ENCODE peak calls at places on chromosomes 4 and X, in nine cellular contexts. O is Karpas-422; J is stimulated activated CD8-positive, alpha-beta memory T cell treated with anti-CD3 and anti-CD28 coated beads, Interleukin-2, amount 100 ng/mL, for 48 hours; V is heart right ventricle; F is ecto neural progenitor cell; N is stromal cell of bone marrow; Y is activated naive CD4-positive, alpha-beta T cell treated with anti-CD3 and anti-CD28 coated beads for 36 hours; A is fibroblast of gingiva; M is NCI-H774. C is an unnamed sample.

GRCh38 chr4:17030543-17030942 is 132.1 kb upstream of the LDB2 start:
- DNase-seq in O (no peak), J (no peak), V (no peak), F (no peak), N (peak; percentile 57), Y (no peak), A (peak; percentile 59), M (no peak), C (no peak)

GRCh38 chr4:182886768-182887167 is 30.4 kb downstream of the DCTD start:
- DNase-seq in O (no peak), J (no peak), V (no peak), F (no peak), N (no peak), Y (no peak), A (no peak), M (no peak), C (no peak)

GRCh38 chrX:132208422-132208821 is 10.8 kb downstream of the RAP2C start:
- DNase-seq in O (no peak), J (no peak), V (no peak), F (no peak), N (no peak), Y (no peak), A (no peak), M (no peak), C (no peak)

GRCh38 chr4:151804821-151805220 is 44.0 kb upstream of the GATB start:
- DNase-seq in O (no peak), J (no peak), V (no peak), F (no peak), N (no peak), Y (no peak), A (no peak), M (no peak), C (no peak)

GRCh38 chr4:56127698-56128097 is 179.0 kb downstream of the CEP135 start:
- DNase-seq in O (no peak), J (no peak), V (no peak), F (no peak), N (no peak), Y (no peak), A (no peak), M (no peak), C (no peak)

GRCh38 chr4:40956726-40957255 is 207.0 kb downstream of the NSUN7 start:
- DNase-seq in O (no peak), J (no peak), V (no peak), F (no peak), N (no peak), Y (no peak), A (peak; percentile 76), M (no peak), C (no peak)

GRCh38 chrX:69285881-69286545 is 120.8 kb upstream of the PJA1 start:
- DNase-seq in O (peak; percentile 80), J (peak; percentile 54), V (peak; percentile 49), F (peak; percentile 85), N (no peak), Y (peak; percentile 60), A (peak; percentile 2), M (peak; percentile 1), C (peak; percentile 53)

GRCh38 chr4:40916880-40917279 is 167.1 kb downstream of the NSUN7 start:
- DNase-seq in O (peak; percentile 74), J (peak; percentile 20), V (peak; percentile 43), F (peak; percentile 64), N (no peak), Y (peak; percentile 79), A (no peak), M (no peak), C (peak; percentile 75)